ENCODE peak calls at places on chromosomes 7 and 10, in six cellular contexts. J is natural killer cell; X is RPMI8226; V is body of pancreas; C is foreskin melanocyte; F is activated CD8-positive, alpha-beta memory T cell treated with anti-CD3 and anti-CD28 coated beads, Interleukin-2, amount 50 U/mL, for 48 hours. P is an unnamed sample.

GRCh38 chr7:18961997-18962396 is 155.4 kb downstream of the TWIST1 start:
- DNase-seq in J (no peak), X (no peak), V (no peak), C (no peak), F (no peak), P (no peak)

GRCh38 chr7:131627589-131628212 is 71.3 kb upstream of the PODXL start:
- DNase-seq in J (no peak), X (no peak), V (no peak), C (no peak), F (no peak), P (no peak)

GRCh38 chr10:130824230-130825014 is 487.1 kb downstream of the TCERG1L start:
- DNase-seq in J (no peak), X (no peak), V (no peak), C (no peak), F (no peak), P (no peak)

GRCh38 chr7:130752424-130752823 is 18.4 kb upstream of the KLF14 start:
- DNase-seq in J (no peak), X (no peak), V (no peak), C (no peak), F (no peak), P (no peak)

GRCh38 chr7:157017639-157018327 is 7.3 kb upstream of the MNX1 start:
- DNase-seq in J (no peak), X (no peak), V (no peak), C (no peak), F (peak; percentile 57), P (no peak)

GRCh38 chr7:132185150-132185549 is 391.1 kb downstream of the PLXNA4 start:
- DNase-seq in J (no peak), X (no peak), V (no peak), C (no peak), F (no peak), P (no peak)

GRCh38 chr7:74452748-74453320 is 872 bp upstream of the GTF2IRD1 start:
- DNase-seq in J (no peak), X (no peak), V (peak; percentile 59), C (no peak), F (peak; percentile 65), P (no peak)

GRCh38 chr7:88306590-88307048 is at the start of gene STEAP4:
- DNase-seq in J (no peak), X (no peak), V (peak; percentile 87), C (peak; percentile 35), F (no peak), P (peak; percentile 77)

GRCh38 chr10:42734537-42734936 is 48.1 kb upstream of the BMS1 start:
- DNase-seq in J (no peak), X (peak; percentile 40), V (peak; percentile 17), C (no peak), F (no peak), P (no peak)

GRCh38 chr7:157505646-157506045 is 168.8 kb downstream of the DNAJB6 start:
- DNase-seq in J (no peak), X (no peak), V (no peak), C (no peak), F (no peak), P (no peak)